ENCODE peak calls at places on chromosome 6, in seven cellular contexts. One of them, this sample, is unnamed.

GRCh38 chr6:121356575-121356974 is 22.3 kb upstream of the TBC1D32 start:
- DNase-seq in AG10803: no peak
- DNase-seq in foreskin fibroblast: no peak
- DNase-seq in fibroblast of pulmonary artery: no peak
- DNase-seq in CD14-positive monocyte: no peak
- DNase-seq in astrocyte of the cerebellum: no peak
- DNase-seq in cardiac muscle cell: no peak
- DNase-seq in this sample: no peak

GRCh38 chr6:166244353-166245045 is 63.7 kb downstream of the PRR18 start:
- DNase-seq in AG10803: no peak
- DNase-seq in astrocyte of the cerebellum: no peak
- DNase-seq in foreskin fibroblast: no peak
- DNase-seq in CD14-positive monocyte: no peak
- DNase-seq in cardiac muscle cell: no peak
- DNase-seq in fibroblast of pulmonary artery: no peak
- DNase-seq in this sample: no peak

GRCh38 chr6:41469951-41470340 is 76.2 kb upstream of the FOXP4 start:
- DNase-seq in astrocyte of the cerebellum: no peak
- DNase-seq in foreskin fibroblast: no peak
- DNase-seq in AG10803: no peak
- DNase-seq in cardiac muscle cell: no peak
- DNase-seq in fibroblast of pulmonary artery: no peak
- DNase-seq in CD14-positive monocyte: no peak
- DNase-seq in this sample: no peak

GRCh38 chr6:2659882-2660281 is 90.8 kb downstream of the MYLK4 start:
- DNase-seq in fibroblast of pulmonary artery: peak; percentile 21
- DNase-seq in CD14-positive monocyte: no peak
- DNase-seq in astrocyte of the cerebellum: no peak
- DNase-seq in AG10803: no peak
- DNase-seq in cardiac muscle cell: no peak
- DNase-seq in foreskin fibroblast: peak; percentile 34
- DNase-seq in this sample: no peak

GRCh38 chr6:168016756-168017525 is 19.5 kb downstream of the KIF25 start:
- DNase-seq in astrocyte of the cerebellum: peak; percentile 57
- DNase-seq in AG10803: no peak
- DNase-seq in cardiac muscle cell: no peak
- DNase-seq in CD14-positive monocyte: no peak
- DNase-seq in foreskin fibroblast: peak; percentile 17
- DNase-seq in fibroblast of pulmonary artery: no peak
- DNase-seq in this sample: no peak

GRCh38 chr6:138953451-138953850 is 34.6 kb downstream of the REPS1 start:
- DNase-seq in astrocyte of the cerebellum: peak; percentile 27
- DNase-seq in foreskin fibroblast: peak; percentile 52
- DNase-seq in AG10803: peak; percentile 26
- DNase-seq in fibroblast of pulmonary artery: no peak
- DNase-seq in cardiac muscle cell: no peak
- DNase-seq in CD14-positive monocyte: no peak
- DNase-seq in this sample: no peak

GRCh38 chr6:52407467-52407866 is 12.7 kb upstream of the EFHC1 start:
- DNase-seq in foreskin fibroblast: peak; percentile 64
- DNase-seq in fibroblast of pulmonary artery: peak; percentile 73
- DNase-seq in astrocyte of the cerebellum: no peak
- DNase-seq in CD14-positive monocyte: no peak
- DNase-seq in AG10803: peak; percentile 63
- DNase-seq in cardiac muscle cell: peak; percentile 51
- DNase-seq in this sample: no peak

GRCh38 chr6:157929076-157929475 is 52.6 kb upstream of the SYNJ2 start:
- DNase-seq in CD14-positive monocyte: no peak
- DNase-seq in cardiac muscle cell: no peak
- DNase-seq in foreskin fibroblast: no peak
- DNase-seq in astrocyte of the cerebellum: no peak
- DNase-seq in AG10803: no peak
- DNase-seq in fibroblast of pulmonary artery: no peak
- DNase-seq in this sample: no peak

GRCh38 chr6:142222022-142222421 is 75.0 kb downstream of the VTA1 start:
- DNase-seq in fibroblast of pulmonary artery: no peak
- DNase-seq in astrocyte of the cerebellum: no peak
- DNase-seq in CD14-positive monocyte: no peak
- DNase-seq in foreskin fibroblast: no peak
- DNase-seq in AG10803: no peak
- DNase-seq in cardiac muscle cell: no peak
- DNase-seq in this sample: no peak

GRCh38 chr6:39493174-39493573 is 170.7 kb upstream of the KCNK16 start:
- DNase-seq in CD14-positive monocyte: no peak
- DNase-seq in fibroblast of pulmonary artery: peak; percentile 13
- DNase-seq in AG10803: peak; percentile 83
- DNase-seq in astrocyte of the cerebellum: peak; percentile 85
- DNase-seq in cardiac muscle cell: peak; percentile 44
- DNase-seq in foreskin fibroblast: peak; percentile 11
- DNase-seq in this sample: no peak

GRCh38 chr6:106910999-106911949 is 63.3 kb downstream of the CD24 start:
- DNase-seq in CD14-positive monocyte: no peak
- DNase-seq in foreskin fibroblast: no peak
- DNase-seq in cardiac muscle cell: no peak
- DNase-seq in AG10803: no peak
- DNase-seq in fibroblast of pulmonary artery: no peak
- DNase-seq in astrocyte of the cerebellum: no peak
- DNase-seq in this sample: no peak

GRCh38 chr6:150964765-150965164 is 99.3 kb downstream of the MTHFD1L start:
- DNase-seq in CD14-positive monocyte: no peak
- DNase-seq in cardiac muscle cell: no peak
- DNase-seq in AG10803: no peak
- DNase-seq in fibroblast of pulmonary artery: no peak
- DNase-seq in astrocyte of the cerebellum: no peak
- DNase-seq in foreskin fibroblast: no peak
- DNase-seq in this sample: no peak
- TF ChIP-seq CTCF in CD14-positive monocyte: no peak
- TF ChIP-seq CTCF in cardiac muscle cell: no peak
- TF ChIP-seq CTCF in AG10803: no peak
- TF ChIP-seq CTCF in fibroblast of pulmonary artery: no peak
- TF ChIP-seq CTCF in astrocyte of the cerebellum: no peak
- TF ChIP-seq CTCF in foreskin fibroblast: no peak
- TF ChIP-seq CTCF in this sample: no peak

GRCh38 chr6:170260686-170261085 is 30.2 kb downstream of the DLL1 start:
- DNase-seq in fibroblast of pulmonary artery: no peak
- DNase-seq in CD14-positive monocyte: no peak
- DNase-seq in astrocyte of the cerebellum: no peak
- DNase-seq in AG10803: no peak
- DNase-seq in cardiac muscle cell: no peak
- DNase-seq in foreskin fibroblast: no peak
- DNase-seq in this sample: no peak
- TF ChIP-seq CTCF in fibroblast of pulmonary artery: no peak
- TF ChIP-seq CTCF in CD14-positive monocyte: no peak
- TF ChIP-seq CTCF in astrocyte of the cerebellum: no peak
- TF ChIP-seq CTCF in AG10803: no peak
- TF ChIP-seq CTCF in cardiac muscle cell: no peak
- TF ChIP-seq CTCF in foreskin fibroblast: no peak
- TF ChIP-seq CTCF in this sample: no peak

GRCh38 chr6:109441069-109441816 is 719 bp downstream of the SMPD2 start:
- DNase-seq in CD14-positive monocyte: no peak
- DNase-seq in foreskin fibroblast: peak; percentile 69
- DNase-seq in fibroblast of pulmonary artery: peak; percentile 54
- DNase-seq in AG10803: peak; percentile 40
- DNase-seq in cardiac muscle cell: peak; percentile 70
- DNase-seq in astrocyte of the cerebellum: no peak
- DNase-seq in this sample: no peak
- TF ChIP-seq CTCF in CD14-positive monocyte: peak; percentile 9
- TF ChIP-seq CTCF in foreskin fibroblast: no peak
- TF ChIP-seq CTCF in fibroblast of pulmonary artery: peak; percentile 29
- TF ChIP-seq CTCF in AG10803: peak; percentile 35
- TF ChIP-seq CTCF in cardiac muscle cell: no peak
- TF ChIP-seq CTCF in astrocyte of the cerebellum: peak; percentile 49
- TF ChIP-seq CTCF in this sample: peak; percentile 18

GRCh38 chr6:37487891-37488290 is 11.8 kb downstream of the CCDC167 start:
- DNase-seq in cardiac muscle cell: peak; percentile 72
- DNase-seq in AG10803: no peak
- DNase-seq in foreskin fibroblast: no peak
- DNase-seq in fibroblast of pulmonary artery: no peak
- DNase-seq in astrocyte of the cerebellum: no peak
- DNase-seq in CD14-positive monocyte: no peak
- DNase-seq in this sample: no peak

GRCh38 chr6:37490466-37491015 is 9.2 kb downstream of the CCDC167 start:
- DNase-seq in AG10803: no peak
- DNase-seq in astrocyte of the cerebellum: no peak
- DNase-seq in cardiac muscle cell: no peak
- DNase-seq in foreskin fibroblast: no peak
- DNase-seq in fibroblast of pulmonary artery: no peak
- DNase-seq in CD14-positive monocyte: no peak
- DNase-seq in this sample: no peak

GRCh38 chr6:37488464-37488863 is 11.2 kb downstream of the CCDC167 start:
- DNase-seq in cardiac muscle cell: no peak
- DNase-seq in fibroblast of pulmonary artery: no peak
- DNase-seq in CD14-positive monocyte: no peak
- DNase-seq in foreskin fibroblast: no peak
- DNase-seq in AG10803: no peak
- DNase-seq in astrocyte of the cerebellum: no peak
- DNase-seq in this sample: no peak

GRCh38 chr6:37491161-37491829 is 8.4 kb downstream of the CCDC167 start:
- DNase-seq in foreskin fibroblast: peak; percentile 39
- DNase-seq in AG10803: no peak
- DNase-seq in astrocyte of the cerebellum: no peak
- DNase-seq in fibroblast of pulmonary artery: no peak
- DNase-seq in CD14-positive monocyte: peak; percentile 16
- DNase-seq in cardiac muscle cell: no peak
- DNase-seq in this sample: no peak

DNA sequence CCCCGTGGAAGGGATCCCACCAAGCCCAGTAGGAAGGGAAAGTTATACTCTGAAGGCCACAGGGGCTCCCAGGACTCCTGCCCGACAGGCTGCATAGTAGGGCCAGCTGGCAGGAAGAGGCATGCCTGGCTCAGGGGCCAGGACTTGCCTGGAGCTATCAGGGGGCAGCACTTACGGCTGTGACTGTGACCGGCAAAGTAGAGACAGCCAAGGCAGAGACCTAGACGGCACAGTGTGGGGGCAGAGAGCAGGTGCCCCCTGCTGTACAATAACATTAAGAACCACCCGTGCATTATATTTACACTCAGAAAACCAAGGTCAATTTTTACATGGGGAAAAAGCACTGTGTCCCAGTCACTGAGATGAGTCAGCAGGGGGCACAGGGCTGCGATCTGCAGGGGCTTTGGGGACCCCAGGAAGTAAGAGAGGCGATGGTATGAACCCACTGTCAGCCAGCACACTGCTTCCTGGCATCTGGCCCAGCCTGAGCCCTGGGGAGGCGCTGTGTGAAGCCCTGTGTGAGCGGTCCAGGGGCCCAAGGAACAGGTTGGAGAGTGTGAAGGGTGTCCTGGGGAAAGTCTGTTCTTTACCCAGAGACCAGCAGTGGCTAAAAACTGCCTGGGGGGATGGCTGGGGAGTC is 9.9 kb downstream of the CCDC167 start:
- DNase-seq in astrocyte of the cerebellum: no peak
- DNase-seq in CD14-positive monocyte: no peak
- DNase-seq in AG10803: no peak
- DNase-seq in cardiac muscle cell: no peak
- DNase-seq in fibroblast of pulmonary artery: no peak
- DNase-seq in foreskin fibroblast: peak; percentile 36
- DNase-seq in this sample: no peak
- TF ChIP-seq CTCF in astrocyte of the cerebellum: peak; percentile 26
- TF ChIP-seq CTCF in CD14-positive monocyte: no peak
- TF ChIP-seq CTCF in AG10803: peak; percentile 8
- TF ChIP-seq CTCF in cardiac muscle cell: peak; percentile 30
- TF ChIP-seq CTCF in fibroblast of pulmonary artery: peak; percentile 12
- TF ChIP-seq CTCF in foreskin fibroblast: peak; percentile 14
- TF ChIP-seq CTCF in this sample: peak; percentile 4

GRCh38 chr6:163409712-163410111 is 4.8 kb upstream of the QKI start:
- DNase-seq in cardiac muscle cell: no peak
- DNase-seq in AG10803: no peak
- DNase-seq in fibroblast of pulmonary artery: no peak
- DNase-seq in CD14-positive monocyte: no peak
- DNase-seq in astrocyte of the cerebellum: no peak
- DNase-seq in foreskin fibroblast: no peak
- DNase-seq in this sample: no peak
- TF ChIP-seq CTCF in cardiac muscle cell: no peak
- TF ChIP-seq CTCF in AG10803: no peak
- TF ChIP-seq CTCF in fibroblast of pulmonary artery: no peak
- TF ChIP-seq CTCF in CD14-positive monocyte: no peak
- TF ChIP-seq CTCF in astrocyte of the cerebellum: no peak
- TF ChIP-seq CTCF in foreskin fibroblast: no peak
- TF ChIP-seq CTCF in this sample: no peak

DNA sequence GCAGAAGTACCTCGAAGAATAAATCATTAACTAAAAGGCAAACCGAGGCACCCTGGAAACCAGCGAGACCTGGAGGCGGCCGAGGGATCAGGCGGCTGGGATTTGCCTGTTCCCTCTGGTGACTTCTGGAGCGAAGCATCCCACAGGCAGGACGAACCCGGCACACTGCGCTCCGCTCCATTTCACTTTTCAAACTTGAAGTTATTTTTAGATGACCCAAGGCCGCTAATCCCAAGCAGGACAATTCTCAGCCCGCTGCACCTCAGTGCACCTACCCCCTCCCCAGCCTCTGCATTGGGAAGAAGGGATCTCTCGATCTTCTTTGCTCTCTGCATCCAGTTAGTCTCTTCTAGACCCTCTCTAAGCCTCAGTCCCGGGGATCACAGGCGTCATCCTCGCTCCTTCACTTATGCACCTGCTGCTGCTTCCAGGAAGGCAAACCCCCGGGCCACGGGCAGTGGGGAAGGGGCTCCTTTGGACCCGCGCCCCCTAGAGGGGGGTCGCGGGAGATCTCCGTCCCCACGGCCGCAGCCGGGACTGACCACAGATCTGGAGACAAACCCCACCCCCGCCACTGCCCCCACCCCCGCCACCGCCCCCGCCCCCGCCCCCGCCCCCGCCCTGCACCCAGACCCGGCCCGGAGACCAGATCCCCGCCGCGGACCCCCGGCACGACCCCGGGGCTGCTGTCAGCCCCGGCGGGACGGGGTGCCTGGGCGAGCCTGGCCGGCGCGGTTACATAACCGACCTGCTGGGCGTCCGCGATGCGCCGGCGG is 636 bp downstream of the RCAN2 start:
- DNase-seq in AG10803: no peak
- DNase-seq in cardiac muscle cell: peak; percentile 84
- DNase-seq in foreskin fibroblast: peak; percentile 44
- DNase-seq in astrocyte of the cerebellum: no peak
- DNase-seq in fibroblast of pulmonary artery: no peak
- DNase-seq in CD14-positive monocyte: no peak
- DNase-seq in this sample: no peak
- TF ChIP-seq CTCF in AG10803: peak; percentile 22
- TF ChIP-seq CTCF in cardiac muscle cell: peak; percentile 14
- TF ChIP-seq CTCF in foreskin fibroblast: peak; percentile 14
- TF ChIP-seq CTCF in astrocyte of the cerebellum: peak; percentile 38
- TF ChIP-seq CTCF in fibroblast of pulmonary artery: no peak
- TF ChIP-seq CTCF in CD14-positive monocyte: no peak
- TF ChIP-seq CTCF in this sample: peak; percentile 34

GRCh38 chr6:34243901-34244884 is 4.6 kb downstream of the SMIM29 start:
- DNase-seq in fibroblast of pulmonary artery: peak; percentile 88
- DNase-seq in cardiac muscle cell: no peak
- DNase-seq in AG10803: peak; percentile 85
- DNase-seq in foreskin fibroblast: peak; percentile 98
- DNase-seq in astrocyte of the cerebellum: peak; percentile 84
- DNase-seq in CD14-positive monocyte: peak; percentile 89
- DNase-seq in this sample: peak; percentile 63
- TF ChIP-seq CTCF in fibroblast of pulmonary artery: peak; percentile 45
- TF ChIP-seq CTCF in cardiac muscle cell: peak; percentile 51
- TF ChIP-seq CTCF in AG10803: peak; percentile 54
- TF ChIP-seq CTCF in foreskin fibroblast: peak; percentile 33
- TF ChIP-seq CTCF in astrocyte of the cerebellum: peak; percentile 58
- TF ChIP-seq CTCF in CD14-positive monocyte: peak; percentile 36
- TF ChIP-seq CTCF in this sample: peak; percentile 49

DNA sequence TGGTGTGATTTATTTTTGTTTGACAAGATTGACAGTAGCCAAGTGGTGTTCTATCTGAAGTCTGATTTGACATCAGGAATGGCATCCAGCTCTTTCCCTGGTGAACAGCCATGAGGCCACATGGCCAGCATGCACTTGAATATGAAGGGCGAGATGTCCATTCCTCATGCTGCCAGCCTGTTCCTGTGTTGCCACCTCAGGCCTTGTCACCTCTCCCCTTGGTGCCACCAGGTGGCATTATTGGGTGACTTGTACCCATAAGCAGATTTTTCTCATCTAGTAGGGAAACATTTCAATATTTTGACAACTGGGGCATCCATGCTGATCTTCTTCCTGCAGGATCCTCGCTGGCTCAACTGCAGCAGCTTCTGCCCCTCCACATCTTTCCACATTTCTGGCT is 199.1 kb downstream of the ERMARD start:
- DNase-seq in fibroblast of pulmonary artery: peak; percentile 12
- DNase-seq in cardiac muscle cell: no peak
- DNase-seq in AG10803: peak; percentile 15
- DNase-seq in astrocyte of the cerebellum: no peak
- DNase-seq in CD14-positive monocyte: no peak
- DNase-seq in foreskin fibroblast: no peak
- DNase-seq in this sample: no peak
- TF ChIP-seq CTCF in fibroblast of pulmonary artery: peak; percentile 23
- TF ChIP-seq CTCF in cardiac muscle cell: peak; percentile 16
- TF ChIP-seq CTCF in AG10803: peak; percentile 42
- TF ChIP-seq CTCF in astrocyte of the cerebellum: peak; percentile 17
- TF ChIP-seq CTCF in CD14-positive monocyte: peak; percentile 51
- TF ChIP-seq CTCF in foreskin fibroblast: no peak
- TF ChIP-seq CTCF in this sample: peak; percentile 37